ENCODE peak calls at places on chromosome 7, in six cellular contexts. V, Z, E, D, P and R are unnamed samples.

GRCh38 chr7:131557521-131558385 is 1.3 kb upstream of the PODXL start:
- DNase-seq in V (peak), Z (no peak), E (peak), D (no peak), P (no peak), R (no peak)

GRCh38 chr7:140415361-140415760 is 11.5 kb downstream of the RAB19 start:
- DNase-seq in V (no peak), Z (no peak), E (no peak), D (no peak), P (no peak), R (no peak)

GRCh38 chr7:27651702-27652101 is 11.0 kb downstream of the HIBADH start:
- DNase-seq in V (no peak), Z (no peak), E (no peak), D (no peak), P (no peak), R (no peak)

GRCh38 chr7:152859781-152860191 is 100.2 kb downstream of the ACTR3B start:
- DNase-seq in V (no peak), Z (no peak), E (no peak), D (no peak), P (no peak), R (no peak)

GRCh38 chr7:33728779-33729646 is 176.3 kb upstream of the BMPER start:
- DNase-seq in V (no peak), Z (no peak), E (no peak), D (no peak), P (no peak), R (no peak)

GRCh38 chr7:2199956-2200583 is 32.7 kb downstream of the MAD1L1 start:
- DNase-seq in V (no peak), Z (no peak), E (no peak), D (peak), P (no peak), R (no peak)

GRCh38 chr7:24741691-24742639 is 15.3 kb downstream of the GSDME start:
- DNase-seq in V (no peak), Z (peak), E (peak), D (no peak), P (no peak), R (peak)

GRCh38 chr7:139995034-139995915 is 67.5 kb downstream of the PARP12 start:
- DNase-seq in V (peak), Z (no peak), E (no peak), D (no peak), P (peak), R (no peak)

GRCh38 chr7:6026011-6026819 is 5.0 kb upstream of the ANKRD61 start:
- DNase-seq in V (peak), Z (peak), E (peak), D (peak), P (peak), R (no peak)

GRCh38 chr7:156000601-156001396 is 188.5 kb upstream of the SHH start:
- DNase-seq in V (peak), Z (no peak), E (no peak), D (no peak), P (peak), R (no peak)

GRCh38 chr7:30736291-30736690 is 15.6 kb upstream of the INMT start:
- DNase-seq in V (no peak), Z (no peak), E (no peak), D (no peak), P (no peak), R (no peak)

GRCh38 chr7:47255441-47255840 is 326.5 kb downstream of the TNS3 start:
- DNase-seq in V (no peak), Z (no peak), E (no peak), D (no peak), P (no peak), R (no peak)

GRCh38 chr7:91657386-91658120 is 222.9 kb downstream of the MTERF1 start:
- DNase-seq in V (no peak), Z (no peak), E (no peak), D (no peak), P (no peak), R (no peak)

GRCh38 chr7:157097569-157097968 is 41.2 kb upstream of the UBE3C start:
- DNase-seq in V (no peak), Z (no peak), E (no peak), D (no peak), P (no peak), R (no peak)

GRCh38 chr7:157096286-157097055 is 42.3 kb upstream of the UBE3C start:
- DNase-seq in V (no peak), Z (no peak), E (no peak), D (no peak), P (no peak), R (no peak)

DNA sequence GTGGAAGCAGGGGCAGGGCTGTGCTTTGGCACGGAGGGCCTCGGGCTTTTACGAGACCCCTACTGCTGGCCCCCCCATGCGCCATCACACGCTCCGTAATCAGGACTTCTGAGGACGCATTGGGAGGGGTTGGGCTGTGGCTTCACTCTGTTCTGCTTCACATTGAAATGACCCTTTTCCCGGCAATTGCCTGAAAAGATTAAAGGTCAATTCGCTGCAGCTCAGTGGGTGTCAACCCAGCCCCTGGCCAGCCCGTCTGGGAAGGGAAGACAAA is 41.7 kb upstream of the UBE3C start:
- DNase-seq in V (no peak), Z (no peak), E (no peak), D (no peak), P (no peak), R (no peak)
- H3K4me3 ChIP-seq in V (no peak), Z (no peak), E (no peak), D (no peak), P (no peak), R (no peak)

GRCh38 chr7:7504910-7505704 is 30.6 kb downstream of the COL28A1 start:
- DNase-seq in V (no peak), Z (no peak), E (no peak), D (no peak), P (no peak), R (no peak)
- TF ChIP-seq POLR2A in V (no peak), Z (no peak), E (no peak), D (no peak), P (no peak), R (no peak)

GRCh38 chr7:118304100-118304499 is 79.6 kb downstream of the ANKRD7 start:
- DNase-seq in V (no peak), Z (no peak), E (no peak), D (no peak), P (no peak), R (no peak)
- H3K4me3 ChIP-seq in V (no peak), Z (no peak), E (no peak), D (no peak), P (no peak), R (no peak)

DNA sequence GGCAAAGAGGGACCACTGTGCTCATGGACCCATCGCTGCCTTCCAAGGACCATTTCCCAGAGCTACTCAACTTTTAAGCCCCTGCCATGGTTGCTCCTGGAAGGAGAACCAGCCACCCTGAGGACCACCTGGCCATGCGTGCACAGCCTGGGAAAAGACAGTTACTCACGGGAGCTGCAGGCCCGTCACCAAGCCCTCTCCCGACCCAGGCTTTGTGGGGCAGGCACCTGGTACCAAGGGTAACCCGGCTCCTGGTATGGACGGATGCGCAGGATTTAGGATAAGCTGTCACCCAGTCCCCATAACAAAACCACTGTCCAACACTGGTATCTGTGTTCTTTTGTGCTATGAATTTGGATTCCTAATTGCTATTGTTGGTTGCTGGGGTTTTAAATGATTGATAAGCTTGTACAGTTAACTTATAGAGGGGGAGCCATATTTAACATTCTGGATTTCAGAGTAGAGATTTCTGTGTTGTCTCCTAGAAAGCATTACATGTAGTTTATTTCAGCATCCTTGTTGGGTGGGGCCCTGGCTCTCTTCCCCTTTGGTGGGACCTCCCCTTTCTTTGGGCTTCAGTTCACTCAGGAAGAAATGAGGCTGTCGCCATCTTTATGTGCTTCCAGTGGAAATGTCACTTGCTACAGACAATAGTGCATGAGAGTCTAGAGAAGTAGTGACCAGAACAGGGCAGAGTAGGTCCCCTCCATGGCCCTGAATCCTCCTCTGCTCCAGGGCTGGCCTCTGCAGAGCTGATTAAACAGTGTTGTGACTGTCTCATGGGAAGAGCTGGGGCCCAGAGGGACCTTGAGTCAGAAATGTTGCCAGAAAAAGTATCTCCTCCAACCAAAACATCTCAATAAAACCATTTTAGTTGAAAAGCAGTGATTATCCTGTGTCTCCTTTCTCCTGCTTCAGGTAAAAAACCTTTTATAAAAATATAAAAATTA is 19.4 kb downstream of the LAT2 start:
- DNase-seq in V (no peak), Z (no peak), E (no peak), D (peak), P (no peak), R (no peak)
- TF ChIP-seq POLR2A in V (no peak), Z (no peak), E (no peak), D (no peak), P (no peak), R (no peak)

GRCh38 chr7:117839507-117839906 is 33.7 kb downstream of the CTTNBP2 start:
- DNase-seq in V (no peak), Z (no peak), E (no peak), D (no peak), P (no peak), R (no peak)
- H3K4me3 ChIP-seq in V (no peak), Z (no peak), E (no peak), D (no peak), P (no peak), R (no peak)

GRCh38 chr7:128937647-128938523 is at the start of gene IRF5:
- DNase-seq in V (peak), Z (no peak), E (no peak), D (peak), P (peak), R (no peak)
- TF ChIP-seq POLR2A in V (no peak), Z (no peak), E (no peak), D (no peak), P (peak), R (no peak)